ENCODE peak calls at places on chromosomes 4 and X, in six cellular contexts. W is midbrain, S is RKO, I is GM12865, G is GM12864, Q is RPMI7951. Z is an unnamed sample.

GRCh38 chrX:110734894-110735541 is 60.6 kb downstream of the CHRDL1 start:
- DNase-seq in W (no peak), S (peak), I (no peak), G (no peak), Q (peak), Z (no peak)

GRCh38 chr4:168999836-169000235 is 10.2 kb downstream of the CBR4 start:
- DNase-seq in W (no peak), S (no peak), I (no peak), G (no peak), Q (no peak), Z (no peak)

GRCh38 chr4:180057198-180057821 is 2185.9 kb upstream of the TENM3 start:
- DNase-seq in W (peak), S (no peak), I (peak), G (no peak), Q (no peak), Z (no peak)

GRCh38 chr4:140168936-140169335 is 15.0 kb upstream of the MAML3 start:
- DNase-seq in W (no peak), S (no peak), I (no peak), G (no peak), Q (no peak), Z (no peak)

GRCh38 chr4:6688879-6689505 is 4.7 kb upstream of the S100P start:
- DNase-seq in W (no peak), S (peak), I (peak), G (no peak), Q (peak), Z (peak)

GRCh38 chr4:66606908-66607307 is 936.6 kb upstream of the EPHA5 start:
- DNase-seq in W (no peak), S (no peak), I (no peak), G (no peak), Q (no peak), Z (no peak)

GRCh38 chr4:139234258-139234657 is 45.8 kb downstream of the MGARP start:
- DNase-seq in W (no peak), S (no peak), I (no peak), G (no peak), Q (no peak), Z (no peak)

GRCh38 chrX:53065066-53065465 is 16.5 kb downstream of the GPR173 start:
- DNase-seq in W (no peak), S (no peak), I (no peak), G (no peak), Q (no peak), Z (no peak)

GRCh38 chr4:72312032-72312650 is 256.9 kb downstream of the ADAMTS3 start:
- DNase-seq in W (peak), S (peak), I (peak), G (no peak), Q (peak), Z (no peak)

GRCh38 chrX:114162068-114162735 is 421.7 kb upstream of the HTR2C start:
- DNase-seq in W (no peak), S (peak), I (peak), G (no peak), Q (no peak), Z (no peak)

GRCh38 chrX:129577473-129577872 is 37.4 kb downstream of the OCRL start:
- DNase-seq in W (no peak), S (peak), I (no peak), G (no peak), Q (peak), Z (no peak)

GRCh38 chr4:128768373-128768996 is 41.0 kb upstream of the JADE1 start:
- DNase-seq in W (no peak), S (peak), I (no peak), G (no peak), Q (no peak), Z (no peak)

GRCh38 chr4:119113033-119113655 is 22.5 kb upstream of the MYOZ2 start:
- DNase-seq in W (no peak), S (peak), I (no peak), G (no peak), Q (peak), Z (no peak)

GRCh38 chrX:153933751-153934472 is 925 bp downstream of the NAA10 start:
- DNase-seq in W (no peak), S (peak), I (no peak), G (no peak), Q (peak), Z (no peak)

GRCh38 chr4:127055349-127055748 is 577.4 kb upstream of the INTU start:
- DNase-seq in W (peak), S (no peak), I (no peak), G (no peak), Q (peak), Z (no peak)

GRCh38 chrX:53716328-53717088 is 30.0 kb upstream of the HUWE1 start:
- DNase-seq in W (no peak), S (no peak), I (peak), G (no peak), Q (peak), Z (no peak)

GRCh38 chr4:128776794-128777216 is 32.7 kb upstream of the JADE1 start:
- DNase-seq in W (no peak), S (peak), I (no peak), G (no peak), Q (peak), Z (peak)

GRCh38 chr4:17515724-17516407 is 901 bp downstream of the CLRN2 start:
- DNase-seq in W (peak), S (no peak), I (no peak), G (no peak), Q (no peak), Z (no peak)

GRCh38 chrX:68743754-68744153 is 85.1 kb upstream of the EFNB1 start:
- DNase-seq in W (no peak), S (no peak), I (no peak), G (no peak), Q (no peak), Z (peak)

GRCh38 chr4:153789741-153790651 is 1.1 kb upstream of the SFRP2 start:
- DNase-seq in W (no peak), S (no peak), I (no peak), G (no peak), Q (peak), Z (no peak)

GRCh38 chrX:18353931-18354368 is 538 bp downstream of the SCML2 start:
- DNase-seq in W (no peak), S (no peak), I (peak), G (no peak), Q (peak), Z (peak)

GRCh38 chr4:121122661-121123060 is 41.5 kb downstream of the TNIP3 start:
- DNase-seq in W (no peak), S (no peak), I (no peak), G (no peak), Q (no peak), Z (no peak)

GRCh38 chrX:47619486-47620302 is at the start of gene SYN1:
- DNase-seq in W (peak), S (no peak), I (peak), G (no peak), Q (peak), Z (peak)

GRCh38 chr4:151199496-151200190 is 77.3 kb upstream of the PRSS48 start:
- DNase-seq in W (peak), S (no peak), I (no peak), G (no peak), Q (peak), Z (no peak)

GRCh38 chrX:48800574-48801280 is 1.1 kb upstream of the HDAC6 start:
- DNase-seq in W (no peak), S (no peak), I (peak), G (no peak), Q (no peak), Z (no peak)

GRCh38 chrX:46704767-46705386 is 54.0 kb downstream of the SLC9A7 start:
- DNase-seq in W (no peak), S (peak), I (peak), G (no peak), Q (peak), Z (no peak)

GRCh38 chr4:6097581-6097980 is 79.3 kb upstream of the C4orf50 start:
- DNase-seq in W (no peak), S (no peak), I (no peak), G (no peak), Q (no peak), Z (no peak)

GRCh38 chr4:150493846-150494245 is 88.1 kb upstream of the MAB21L2 start:
- DNase-seq in W (no peak), S (no peak), I (no peak), G (no peak), Q (no peak), Z (no peak)

GRCh38 chr4:156929706-156930105 is 41.9 kb downstream of the PDGFC start:
- DNase-seq in W (no peak), S (no peak), I (no peak), G (no peak), Q (peak), Z (no peak)

GRCh38 chrX:19673334-19674040 is 158.2 kb upstream of the MAP3K15 start:
- DNase-seq in W (no peak), S (peak), I (no peak), G (no peak), Q (peak), Z (no peak)

GRCh38 chr4:56760194-56760593 is 61.3 kb downstream of the SPINK2 start:
- DNase-seq in W (no peak), S (no peak), I (no peak), G (no peak), Q (no peak), Z (no peak)

GRCh38 chrX:22134681-22135080 is 102.6 kb downstream of the PHEX start:
- DNase-seq in W (no peak), S (peak), I (no peak), G (no peak), Q (peak), Z (no peak)

GRCh38 chrX:24260827-24261550 is 52.9 kb downstream of the SUPT20HL2 start:
- DNase-seq in W (no peak), S (no peak), I (peak), G (no peak), Q (peak), Z (no peak)

GRCh38 chr4:13541720-13542576 is 2.4 kb downstream of the NKX3-2 start:
- DNase-seq in W (no peak), S (no peak), I (peak), G (no peak), Q (no peak), Z (peak)

GRCh38 chrX:29295987-29296680 is 708.9 kb downstream of the IL1RAPL1 start:
- DNase-seq in W (no peak), S (no peak), I (no peak), G (no peak), Q (no peak), Z (no peak)

GRCh38 chrX:109600114-109600710 is 24.8 kb downstream of the KCNE5 start:
- DNase-seq in W (no peak), S (no peak), I (no peak), G (no peak), Q (peak), Z (no peak)

GRCh38 chrX:63561425-63561824 is 210.3 kb upstream of the SPIN4 start:
- DNase-seq in W (peak), S (peak), I (peak), G (no peak), Q (peak), Z (no peak)

Z was measured in mesothelial cell of epicardium.